ENCODE peak calls at places on chromosomes 16 and 17, in nine cellular contexts. Z, W, N, X, I, E, M, T and K are unnamed samples. For H3K27me3, the result is how much of the 10 kb centered on the place peaks cover.

GRCh38 chr16:67882374-67883145 is 2.1 kb upstream of the NRN1L start:
- DNase-seq in M (no peak), T (no peak), X (no peak), W (no peak), N (no peak), Z (no peak), E (no peak), I (no peak), K (no peak)

GRCh38 chr17:12727881-12728280 is 61.4 kb upstream of the ARHGAP44 start:
- DNase-seq in N (no peak), X (peak), E (no peak), Z (no peak), W (no peak), T (no peak), I (no peak), M (no peak), K (no peak)

GRCh38 chr17:65952586-65952985 is 239.3 kb downstream of the CEP112 start:
- DNase-seq in N (no peak), X (no peak), Z (no peak), W (no peak), T (no peak), E (no peak), M (no peak), I (no peak), K (no peak)

GRCh38 chr17:70855401-70856054 is 686.2 kb downstream of the KCNJ2 start:
- DNase-seq in W (no peak), E (no peak), T (no peak), X (peak), N (no peak), Z (peak), M (no peak), I (no peak), K (no peak)

GRCh38 chr16:630024-630814 is 566 bp upstream of the WFIKKN1 start:
- DNase-seq in I (no peak), N (no peak), X (no peak), W (no peak), T (no peak), M (no peak), Z (no peak), E (no peak), K (no peak)

GRCh38 chr17:64001091-64001579 is 3.0 kb downstream of the PRR29 start:
- DNase-seq in Z (no peak), I (peak), T (no peak), X (no peak), E (no peak), M (no peak), W (no peak), N (no peak), K (no peak)

GRCh38 chr17:29565643-29566472 is 979 bp downstream of the ABHD15 start:
- DNase-seq in Z (peak), W (peak), T (peak), E (peak), N (peak), X (no peak), I (peak), M (peak), K (no peak)

GRCh38 chr16:16052916-16053315 is 103.5 kb downstream of the ABCC1 start:
- DNase-seq in I (no peak), Z (no peak), W (no peak), M (no peak), X (peak), N (no peak), T (no peak), E (no peak), K (no peak)

GRCh38 chr17:73231841-73232586 is 29.7 kb downstream of the CPSF4L start:
- DNase-seq in N (peak), X (peak), M (peak), W (peak), Z (peak), E (peak), T (peak), I (peak), K (peak)

GRCh38 chr17:78458739-78459335 is 80.4 kb downstream of the PGS1 start:
- DNase-seq in W (no peak), M (no peak), X (no peak), I (no peak), T (no peak), Z (no peak), E (no peak), N (no peak), K (no peak)

GRCh38 chr16:68936729-68937631 is 93.6 kb downstream of the TANGO6 start:
- DNase-seq in M (no peak), E (no peak), I (no peak), N (no peak), X (peak), T (no peak), Z (no peak), W (no peak), K (peak)

GRCh38 chr17:77465358-77466041 is 324.7 kb downstream of the SEC14L1 start:
- DNase-seq in Z (peak), M (peak), I (no peak), X (peak), N (no peak), E (no peak), W (peak), T (peak), K (no peak)

GRCh38 chr17:14748036-14748715 is 447.3 kb downstream of the HS3ST3B1 start:
- DNase-seq in I (no peak), N (no peak), M (no peak), Z (no peak), W (peak), T (no peak), X (no peak), E (no peak), K (no peak)

GRCh38 chr16:4392382-4393242 is 21.0 kb downstream of the VASN start:
- DNase-seq in M (peak), T (no peak), Z (no peak), E (peak), W (peak), I (peak), X (peak), N (no peak), K (no peak)

GRCh38 chr17:28505986-28506665 is at the start of gene FOXN1:
- DNase-seq in I (no peak), M (no peak), E (no peak), Z (no peak), W (peak), T (no peak), X (no peak), N (no peak), K (no peak)
- TF ChIP-seq CTCF in I (no peak), M (no peak), E (no peak), Z (no peak), W (no peak), T (no peak), X (no peak), N (no peak), K (no peak)

GRCh38 chr16:84596161-84596560 is 21.7 kb downstream of the COTL1 start:
- DNase-seq in T (no peak), N (no peak), E (no peak), X (no peak), W (no peak), M (no peak), Z (no peak), I (no peak), K (no peak)
- H3K4me3 ChIP-seq in T (no peak), N (no peak), E (no peak), X (no peak), W (no peak), M (no peak), Z (no peak), I (no peak), K (no peak)

GRCh38 chr17:48328457-48328856 is 101.6 kb downstream of the SKAP1 start:
- DNase-seq in T (no peak), I (no peak), W (no peak), E (no peak), Z (no peak), N (no peak), X (no peak), M (no peak), K (no peak)
- H3K27me3 ChIP-seq in T (under half), I (under half), W (half or more), E (under half), Z (under half), N (under half), X (under half), M (under half), K (under half)

DNA sequence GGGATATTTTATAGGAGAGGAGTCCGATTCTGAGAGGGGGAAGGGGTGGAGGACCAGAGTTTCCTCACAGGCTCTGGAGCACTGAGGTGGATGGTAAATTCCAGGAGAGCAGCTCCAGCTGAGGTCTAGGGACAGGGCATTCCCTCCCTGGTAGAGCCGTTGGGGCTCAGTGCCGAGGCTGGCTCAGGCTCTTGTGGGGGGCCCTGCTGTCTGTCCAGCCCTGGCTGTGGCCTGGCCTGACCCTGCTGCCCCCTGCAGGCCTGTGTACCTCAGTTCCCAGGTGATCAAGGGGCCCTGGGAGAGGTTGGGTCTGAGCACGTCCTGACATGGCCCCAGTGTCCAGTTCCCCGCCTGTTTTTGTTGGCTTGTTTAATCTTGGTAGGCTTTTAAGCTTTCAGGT is 16.8 kb downstream of the ZNF750 start:
- DNase-seq in E (no peak), Z (no peak), N (no peak), W (peak), I (no peak), T (no peak), X (no peak), M (peak), K (no peak)
- TF ChIP-seq CTCF in E (no peak), Z (no peak), N (peak), W (peak), I (no peak), T (no peak), X (no peak), M (peak), K (peak)

GRCh38 chr17:46013127-46013501 is 14.1 kb downstream of the STH start:
- DNase-seq in I (no peak), X (no peak), M (no peak), E (no peak), W (no peak), Z (no peak), N (no peak), T (no peak), K (no peak)

GRCh38 chr17:46010597-46011186 is 11.6 kb downstream of the STH start:
- DNase-seq in X (no peak), W (no peak), M (peak), T (no peak), I (no peak), Z (no peak), E (no peak), N (no peak), K (no peak)

GRCh38 chr17:46012506-46013079 is 13.5 kb downstream of the STH start:
- DNase-seq in W (no peak), M (no peak), T (no peak), X (no peak), I (no peak), Z (no peak), E (no peak), N (no peak), K (no peak)

GRCh38 chr17:46011711-46012505 is 12.9 kb downstream of the STH start:
- DNase-seq in N (no peak), I (no peak), M (peak), T (no peak), W (no peak), E (no peak), Z (no peak), X (no peak), K (no peak)

GRCh38 chr17:46013502-46014165 is 14.6 kb downstream of the STH start:
- DNase-seq in T (no peak), M (no peak), Z (no peak), X (peak), I (no peak), E (no peak), W (no peak), N (no peak), K (peak)
- H3K4me3 ChIP-seq in T (no peak), M (no peak), Z (no peak), X (no peak), I (no peak), E (no peak), W (no peak), N (no peak), K (no peak)

DNA sequence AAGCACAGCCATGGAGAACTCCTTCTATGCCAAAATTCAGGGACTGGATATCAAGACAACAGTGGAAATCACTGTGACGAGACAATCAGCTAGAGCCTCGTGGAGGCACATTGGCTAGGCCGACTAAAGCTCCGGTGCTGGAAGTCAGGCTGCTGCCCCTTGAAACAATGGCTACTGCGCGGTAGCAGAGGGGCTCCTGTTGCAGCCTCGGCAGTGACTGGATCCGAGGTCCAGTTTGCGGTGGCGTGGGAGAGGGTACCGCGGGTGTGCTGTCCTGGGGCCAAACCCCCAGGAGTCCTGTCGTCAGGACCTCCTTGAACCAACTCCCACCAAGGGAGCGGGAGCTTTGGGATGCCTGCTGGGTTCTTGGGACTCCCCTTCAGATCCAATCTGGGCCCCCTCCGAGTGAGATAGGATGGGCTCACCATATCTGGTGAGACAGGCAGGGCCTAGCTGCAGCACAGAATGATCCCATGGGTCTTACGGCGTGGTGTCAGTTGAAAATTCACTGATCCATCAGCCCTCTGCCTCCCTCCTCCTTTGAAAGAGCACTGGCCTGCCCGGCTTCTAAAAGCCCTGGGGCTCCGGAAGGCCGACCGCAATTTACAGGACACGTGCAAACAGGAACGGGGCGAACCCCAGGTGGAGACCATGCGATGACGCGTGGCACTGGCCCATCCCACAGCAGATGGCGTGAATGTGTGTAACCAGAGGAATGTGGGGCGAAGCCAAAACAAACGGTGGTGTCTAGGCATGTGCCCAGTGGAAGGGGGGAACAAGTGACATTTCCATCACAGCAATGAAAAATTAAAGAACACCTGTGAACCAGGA is 15.8 kb upstream of the KCNJ18 start:
- DNase-seq in T (no peak), I (peak), N (no peak), W (no peak), E (no peak), X (no peak), Z (no peak), M (no peak), K (no peak)
- H3K27me3 ChIP-seq in T (under half), I (under half), N (under half), W (under half), E (under half), X (under half), Z (under half), M (under half), K (under half)

DNA sequence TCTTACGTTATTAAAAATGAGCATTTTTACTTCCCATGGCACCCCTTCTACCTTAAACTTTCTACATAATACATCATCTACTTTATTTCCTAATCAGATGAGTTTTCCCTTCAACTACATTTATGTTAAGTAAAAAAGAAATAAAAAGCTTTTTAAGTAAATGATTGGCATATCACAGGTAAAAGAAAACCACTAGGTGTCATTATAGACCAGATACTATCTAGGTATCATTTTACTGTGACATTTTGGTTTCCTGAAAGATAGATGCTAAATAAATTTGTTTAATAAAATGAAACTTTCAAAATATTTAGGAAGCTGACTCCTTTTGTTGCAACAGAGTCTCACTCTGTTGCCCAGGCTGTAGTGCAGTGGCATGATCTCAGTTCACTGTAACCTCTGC is 3.8 kb upstream of the CMTM1 start:
- DNase-seq in I (no peak), W (no peak), E (no peak), X (no peak), Z (no peak), N (no peak), M (no peak), T (no peak), K (no peak)
- TF ChIP-seq CTCF in I (no peak), W (no peak), E (no peak), X (no peak), Z (no peak), N (peak), M (no peak), T (no peak), K (no peak)

DNA sequence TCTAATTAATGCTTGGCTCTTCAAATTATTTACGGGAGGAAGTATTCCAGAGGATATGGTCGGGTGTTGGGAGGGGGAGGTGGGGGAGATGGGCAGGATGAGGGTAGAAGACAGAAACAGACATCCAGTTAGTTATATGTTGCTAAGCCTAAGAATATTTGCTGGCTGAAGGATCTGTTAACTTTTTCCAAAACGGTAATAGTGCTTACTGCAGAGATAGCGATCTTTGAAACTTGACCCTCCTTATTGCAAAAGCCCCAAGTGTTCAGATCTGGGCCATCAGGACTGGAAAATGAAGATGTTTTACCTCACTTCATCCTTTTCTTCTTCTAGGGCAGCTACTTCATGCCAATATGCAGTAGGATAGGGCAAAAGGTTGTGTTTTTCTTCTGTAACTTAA is 27.0 kb upstream of the MMD start:
- DNase-seq in N (no peak), I (no peak), T (no peak), Z (no peak), W (no peak), M (no peak), X (peak), E (no peak), K (no peak)
- H3K4me3 ChIP-seq in N (no peak), I (no peak), T (no peak), Z (no peak), W (no peak), M (no peak), X (no peak), E (no peak), K (no peak)

DNA sequence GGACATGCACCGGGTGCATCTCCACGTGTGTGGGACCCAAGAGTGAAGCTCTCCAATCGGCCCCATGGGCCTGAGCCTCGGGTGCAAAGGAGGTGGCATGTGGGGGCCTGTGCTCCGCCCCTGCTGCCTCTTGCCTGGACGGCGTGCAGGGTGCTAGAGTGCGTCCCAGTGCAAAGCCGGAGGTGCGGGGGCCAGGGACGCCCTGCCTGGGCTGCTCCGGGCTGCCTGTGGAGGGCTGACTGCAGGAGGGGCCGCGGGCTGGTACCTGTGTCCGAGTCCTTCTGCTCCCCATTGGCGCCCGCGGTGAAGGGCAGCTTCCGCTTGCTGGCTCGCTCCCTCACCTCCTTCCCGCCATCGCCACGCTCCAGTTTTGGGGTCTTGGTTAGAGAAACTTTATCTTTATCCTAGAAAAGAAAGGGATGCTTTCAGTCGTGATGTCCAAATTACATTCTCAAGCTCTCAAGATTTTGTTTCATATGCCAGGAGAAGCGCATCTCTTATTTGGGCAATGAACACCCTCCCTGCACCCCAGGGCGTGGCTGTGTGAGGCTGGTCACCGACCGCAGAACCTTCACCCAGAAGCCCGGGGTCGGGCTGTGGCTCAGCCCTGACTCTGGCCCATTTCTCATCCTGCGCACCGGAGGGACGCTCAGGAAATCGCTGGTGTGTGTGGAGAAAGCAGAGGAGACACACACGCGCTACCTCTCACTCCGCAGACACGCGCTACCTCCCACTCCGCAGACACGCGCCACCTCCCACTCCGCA is 87.6 kb downstream of the ZNF778 start:
- DNase-seq in T (no peak), Z (no peak), M (no peak), X (no peak), W (no peak), I (no peak), N (no peak), E (no peak), K (no peak)
- H3K27me3 ChIP-seq in T (under half), Z (under half), M (under half), X (under half), W (under half), I (under half), N (under half), E (under half), K (under half)

DNA sequence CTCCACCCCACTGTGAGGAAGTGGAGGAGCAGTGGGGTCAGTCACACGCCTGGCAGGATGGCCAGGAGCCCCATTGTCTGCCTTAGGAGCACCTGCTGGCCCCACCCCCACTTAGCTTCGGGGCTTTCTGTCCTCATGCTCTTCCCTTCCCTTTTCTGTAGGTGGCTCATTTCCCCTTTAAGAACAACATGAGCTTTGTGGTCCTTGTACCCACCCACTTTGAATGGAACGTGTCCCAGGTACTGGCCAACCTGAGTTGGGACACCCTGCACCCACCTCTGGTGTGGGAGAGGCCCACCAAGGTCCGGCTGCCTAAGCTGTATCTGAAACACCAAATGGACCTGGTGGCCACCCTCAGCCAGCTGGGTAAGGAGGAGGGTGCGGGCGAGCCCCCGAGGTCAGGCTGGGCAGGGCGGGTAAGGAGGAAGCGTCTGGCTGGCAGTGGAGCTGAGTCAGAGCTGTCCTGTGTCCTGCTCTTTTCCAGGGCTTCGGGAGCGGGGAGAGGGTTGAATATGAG is 9.4 kb upstream of the SERPINF1 start:
- DNase-seq in X (no peak), M (peak), Z (no peak), I (no peak), T (peak), E (no peak), W (peak), N (peak), K (no peak)
- TF ChIP-seq CTCF in X (no peak), M (peak), Z (no peak), I (no peak), T (no peak), E (no peak), W (no peak), N (no peak), K (no peak)